ENCODE peak calls at places on chromosomes 7 and 10, in four cellular contexts. P, Q, N and M are unnamed samples.

GRCh38 chr7:28958235-28958945 is at the start of gene TRIL:
- DNase-seq in P (peak; percentile 61), Q (peak; percentile 38), N (peak; percentile 16), M (peak; percentile 31)

GRCh38 chr7:158663428-158663741 is 41.2 kb downstream of the NCAPG2 start:
- DNase-seq in P (no peak), Q (no peak), N (no peak), M (no peak)

GRCh38 chr7:120738816-120739215 is 119.1 kb downstream of the TSPAN12 start:
- DNase-seq in P (no peak), Q (no peak), N (no peak), M (no peak)

GRCh38 chr7:144834516-144835165 is 1.2 kb downstream of the TPK1 start:
- DNase-seq in P (peak; percentile 35), Q (no peak), N (no peak), M (no peak)

GRCh38 chr10:125002044-125002422 is 60.1 kb downstream of the ZRANB1 start:
- DNase-seq in P (no peak), Q (no peak), N (no peak), M (no peak)

GRCh38 chr10:103678104-103678526 is 177.3 kb downstream of the SH3PXD2A start:
- DNase-seq in P (no peak), Q (no peak), N (peak; percentile 95), M (no peak)

GRCh38 chr10:70106958-70107791 is 25.4 kb downstream of the AIFM2 start:
- DNase-seq in P (no peak), Q (no peak), N (no peak), M (no peak)

GRCh38 chr7:1554332-1555045 is 1.5 kb downstream of the TMEM184A start:
- DNase-seq in P (no peak), Q (no peak), N (no peak), M (no peak)

GRCh38 chr7:28984631-28985030 is 26.5 kb upstream of the TRIL start:
- DNase-seq in P (no peak), Q (no peak), N (peak; percentile 80), M (peak; percentile 7)

GRCh38 chr7:116150588-116150987 is 59.8 kb upstream of the TES start:
- DNase-seq in P (no peak), Q (no peak), N (no peak), M (no peak)

GRCh38 chr7:107064255-107064654 is 19.8 kb downstream of the PRKAR2B start:
- DNase-seq in P (no peak), Q (no peak), N (no peak), M (no peak)

GRCh38 chr10:70683601-70684329 is 11.5 kb downstream of the ADAMTS14 start:
- DNase-seq in P (no peak), Q (no peak), N (no peak), M (no peak)

GRCh38 chr7:5567810-5568209 is 144.2 kb upstream of the TNRC18 start:
- DNase-seq in P (no peak), Q (no peak), N (no peak), M (no peak)

GRCh38 chr7:81873559-81873958 is 103.7 kb upstream of the HGF start:
- DNase-seq in P (no peak), Q (no peak), N (no peak), M (no peak)

GRCh38 chr7:55774327-55775050 is 88.1 kb downstream of the SEPTIN14 start:
- DNase-seq in P (peak; percentile 33), Q (no peak), N (no peak), M (peak; percentile 96)

GRCh38 chr10:91541481-91541880 is 91.4 kb downstream of the PPP1R3C start:
- DNase-seq in P (no peak), Q (no peak), N (no peak), M (no peak)

GRCh38 chr7:47505317-47506007 is 76.4 kb downstream of the TNS3 start:
- DNase-seq in P (no peak), Q (no peak), N (no peak), M (no peak)